ENCODE peak calls at places on chromosomes 4 and X, in six cellular contexts. N is dorsolateral prefrontal cortex, W is T-helper 17 cell, B is mucosa of descending colon, L is caudate nucleus, K is posterior cingulate gyrus. S is an unnamed sample.

GRCh38 chrX:139201924-139202323 is 328.6 kb upstream of the F9 start:
- DNase-seq in B (no peak), W (no peak), N (no peak), K (no peak), L (no peak), S (no peak)

GRCh38 chrX:154403858-154404257 is 5.2 kb downstream of the DNASE1L1 start:
- DNase-seq in W (no peak), L (no peak), K (no peak), B (no peak), N (no peak), S (no peak)

GRCh38 chr4:157280673-157281072 is 60.1 kb downstream of the GRIA2 start:
- DNase-seq in W (no peak), B (no peak), L (no peak), K (no peak), N (no peak), S (no peak)

GRCh38 chrX:110135618-110136017 is 132.7 kb downstream of the TMEM164 start:
- DNase-seq in K (no peak), L (no peak), W (no peak), B (no peak), N (no peak), S (no peak)

GRCh38 chr4:85790582-85790981 is 315.6 kb downstream of the ARHGAP24 start:
- DNase-seq in N (no peak), B (no peak), K (no peak), W (no peak), L (no peak), S (no peak)

GRCh38 chr4:14701896-14702295 is 300.4 kb upstream of the CPEB2 start:
- DNase-seq in W (no peak), N (no peak), L (no peak), B (no peak), K (no peak), S (no peak)

GRCh38 chrX:106802388-106803275 is at the start of gene TBC1D8B:
- DNase-seq in N (peak), K (peak), W (peak), B (peak), L (peak), S (peak)

GRCh38 chrX:6307156-6307555 is 78.5 kb upstream of the NLGN4X start:
- DNase-seq in N (no peak), W (no peak), B (no peak), L (no peak), K (no peak), S (no peak)

GRCh38 chr4:157265281-157265680 is 44.8 kb downstream of the GRIA2 start:
- DNase-seq in W (no peak), N (no peak), K (no peak), L (no peak), B (no peak), S (no peak)

S was measured in small intestine.